ENCODE peak calls at places on chromosomes 7 and 10, in nine cellular contexts. One of them, this sample, is unnamed.

GRCh38 chr10:102312683-102313082 is 67.4 kb downstream of the GBF1 start:
- DNase-seq in endothelial cell: no peak
- DNase-seq in left cardiac atrium: no peak
- DNase-seq in CD8-positive, alpha-beta T cell: no peak
- DNase-seq in HT1080: peak; percentile 74
- DNase-seq in T-helper 1 cell: no peak
- DNase-seq in AG09319: no peak
- DNase-seq in SK-MEL-5: no peak
- DNase-seq in upper lobe of right lung: no peak
- DNase-seq in this sample: no peak

GRCh38 chr10:101031796-101032636 is 982 bp downstream of the SFXN3 start:
- DNase-seq in T-helper 1 cell: peak; percentile 80
- DNase-seq in AG09319: no peak
- DNase-seq in CD8-positive, alpha-beta T cell: peak; percentile 85
- DNase-seq in upper lobe of right lung: peak; percentile 92
- DNase-seq in endothelial cell: peak; percentile 59
- DNase-seq in SK-MEL-5: peak; percentile 48
- DNase-seq in left cardiac atrium: peak; percentile 88
- DNase-seq in HT1080: peak; percentile 63
- DNase-seq in this sample: peak; percentile 94

GRCh38 chr7:138387755-138388475 is 72.1 kb upstream of the TRIM24 start:
- DNase-seq in T-helper 1 cell: no peak
- DNase-seq in left cardiac atrium: no peak
- DNase-seq in CD8-positive, alpha-beta T cell: no peak
- DNase-seq in upper lobe of right lung: no peak
- DNase-seq in HT1080: peak; percentile 20
- DNase-seq in endothelial cell: no peak
- DNase-seq in AG09319: no peak
- DNase-seq in SK-MEL-5: no peak
- DNase-seq in this sample: no peak

GRCh38 chr10:57979466-57979865 is 288.2 kb downstream of the IPMK start:
- DNase-seq in CD8-positive, alpha-beta T cell: no peak
- DNase-seq in upper lobe of right lung: no peak
- DNase-seq in AG09319: no peak
- DNase-seq in T-helper 1 cell: no peak
- DNase-seq in left cardiac atrium: no peak
- DNase-seq in endothelial cell: no peak
- DNase-seq in HT1080: peak; percentile 81
- DNase-seq in SK-MEL-5: no peak
- DNase-seq in this sample: no peak

GRCh38 chr10:43130756-43131155 is 7.5 kb upstream of the CSGALNACT2 start:
- DNase-seq in endothelial cell: no peak
- DNase-seq in T-helper 1 cell: no peak
- DNase-seq in SK-MEL-5: no peak
- DNase-seq in AG09319: no peak
- DNase-seq in HT1080: no peak
- DNase-seq in left cardiac atrium: no peak
- DNase-seq in upper lobe of right lung: peak; percentile 67
- DNase-seq in CD8-positive, alpha-beta T cell: no peak
- DNase-seq in this sample: no peak

GRCh38 chr10:132630666-132631347 is 93.2 kb downstream of the INPP5A start:
- DNase-seq in CD8-positive, alpha-beta T cell: no peak
- DNase-seq in endothelial cell: no peak
- DNase-seq in AG09319: no peak
- DNase-seq in upper lobe of right lung: no peak
- DNase-seq in T-helper 1 cell: no peak
- DNase-seq in SK-MEL-5: no peak
- DNase-seq in HT1080: no peak
- DNase-seq in left cardiac atrium: peak; percentile 88
- DNase-seq in this sample: no peak

GRCh38 chr10:61548371-61548770 is 95.2 kb upstream of the TMEM26 start:
- DNase-seq in left cardiac atrium: no peak
- DNase-seq in HT1080: no peak
- DNase-seq in endothelial cell: no peak
- DNase-seq in SK-MEL-5: no peak
- DNase-seq in upper lobe of right lung: no peak
- DNase-seq in AG09319: no peak
- DNase-seq in CD8-positive, alpha-beta T cell: no peak
- DNase-seq in T-helper 1 cell: no peak
- DNase-seq in this sample: no peak

GRCh38 chr7:130995252-130996081 is 261.5 kb upstream of the KLF14 start:
- DNase-seq in left cardiac atrium: no peak
- DNase-seq in CD8-positive, alpha-beta T cell: no peak
- DNase-seq in T-helper 1 cell: no peak
- DNase-seq in endothelial cell: no peak
- DNase-seq in SK-MEL-5: no peak
- DNase-seq in HT1080: no peak
- DNase-seq in upper lobe of right lung: no peak
- DNase-seq in AG09319: no peak
- DNase-seq in this sample: no peak

GRCh38 chr7:124597509-124597908 is 168.1 kb downstream of the GPR37 start:
- DNase-seq in left cardiac atrium: no peak
- DNase-seq in HT1080: no peak
- DNase-seq in upper lobe of right lung: no peak
- DNase-seq in T-helper 1 cell: no peak
- DNase-seq in AG09319: no peak
- DNase-seq in CD8-positive, alpha-beta T cell: no peak
- DNase-seq in endothelial cell: no peak
- DNase-seq in SK-MEL-5: no peak
- DNase-seq in this sample: no peak

GRCh38 chr7:38374507-38374906 is 101.1 kb upstream of the TARP start:
- DNase-seq in T-helper 1 cell: peak; percentile 66
- DNase-seq in AG09319: no peak
- DNase-seq in SK-MEL-5: peak; percentile 76
- DNase-seq in HT1080: peak; percentile 20
- DNase-seq in CD8-positive, alpha-beta T cell: peak; percentile 78
- DNase-seq in upper lobe of right lung: no peak
- DNase-seq in endothelial cell: peak; percentile 64
- DNase-seq in left cardiac atrium: peak; percentile 38
- DNase-seq in this sample: no peak

GRCh38 chr7:36185732-36186131 is 32.7 kb downstream of the EEPD1 start:
- DNase-seq in SK-MEL-5: no peak
- DNase-seq in endothelial cell: no peak
- DNase-seq in T-helper 1 cell: no peak
- DNase-seq in upper lobe of right lung: no peak
- DNase-seq in left cardiac atrium: no peak
- DNase-seq in HT1080: no peak
- DNase-seq in CD8-positive, alpha-beta T cell: no peak
- DNase-seq in AG09319: no peak
- DNase-seq in this sample: no peak

GRCh38 chr7:36232971-36233550 is 80.0 kb downstream of the EEPD1 start:
- DNase-seq in left cardiac atrium: no peak
- DNase-seq in HT1080: no peak
- DNase-seq in upper lobe of right lung: no peak
- DNase-seq in CD8-positive, alpha-beta T cell: no peak
- DNase-seq in endothelial cell: no peak
- DNase-seq in SK-MEL-5: no peak
- DNase-seq in AG09319: no peak
- DNase-seq in T-helper 1 cell: no peak
- DNase-seq in this sample: no peak

GRCh38 chr7:151078233-151079040 is 2.2 kb downstream of the FASTK start:
- DNase-seq in AG09319: no peak
- DNase-seq in endothelial cell: no peak
- DNase-seq in CD8-positive, alpha-beta T cell: no peak
- DNase-seq in HT1080: no peak
- DNase-seq in SK-MEL-5: peak; percentile 90
- DNase-seq in left cardiac atrium: no peak
- DNase-seq in upper lobe of right lung: peak; percentile 60
- DNase-seq in T-helper 1 cell: no peak
- DNase-seq in this sample: no peak

GRCh38 chr7:77330169-77330882 is 85.8 kb downstream of the GSAP start:
- DNase-seq in AG09319: no peak
- DNase-seq in left cardiac atrium: no peak
- DNase-seq in CD8-positive, alpha-beta T cell: no peak
- DNase-seq in T-helper 1 cell: no peak
- DNase-seq in upper lobe of right lung: no peak
- DNase-seq in endothelial cell: no peak
- DNase-seq in SK-MEL-5: no peak
- DNase-seq in HT1080: peak; percentile 84
- DNase-seq in this sample: no peak

GRCh38 chr7:159139202-159139601 is 5.5 kb downstream of the VIPR2 start:
- DNase-seq in T-helper 1 cell: no peak
- DNase-seq in HT1080: no peak
- DNase-seq in endothelial cell: no peak
- DNase-seq in left cardiac atrium: no peak
- DNase-seq in CD8-positive, alpha-beta T cell: no peak
- DNase-seq in upper lobe of right lung: no peak
- DNase-seq in AG09319: no peak
- DNase-seq in SK-MEL-5: no peak
- DNase-seq in this sample: peak; percentile 76

GRCh38 chr10:132539894-132540293 is 2.3 kb downstream of the INPP5A start:
- DNase-seq in CD8-positive, alpha-beta T cell: no peak
- DNase-seq in upper lobe of right lung: no peak
- DNase-seq in endothelial cell: no peak
- DNase-seq in HT1080: peak; percentile 72
- DNase-seq in left cardiac atrium: no peak
- DNase-seq in AG09319: no peak
- DNase-seq in T-helper 1 cell: no peak
- DNase-seq in SK-MEL-5: no peak
- DNase-seq in this sample: no peak

GRCh38 chr10:43931308-43931930 is 282.7 kb upstream of the ZNF32 start:
- DNase-seq in left cardiac atrium: no peak
- DNase-seq in AG09319: peak; percentile 28
- DNase-seq in endothelial cell: no peak
- DNase-seq in CD8-positive, alpha-beta T cell: no peak
- DNase-seq in T-helper 1 cell: no peak
- DNase-seq in upper lobe of right lung: no peak
- DNase-seq in HT1080: peak; percentile 40
- DNase-seq in SK-MEL-5: no peak
- DNase-seq in this sample: no peak

GRCh38 chr10:81594991-81595390 is 280.0 kb upstream of the NRG3 start:
- DNase-seq in left cardiac atrium: no peak
- DNase-seq in HT1080: no peak
- DNase-seq in AG09319: no peak
- DNase-seq in T-helper 1 cell: no peak
- DNase-seq in SK-MEL-5: no peak
- DNase-seq in CD8-positive, alpha-beta T cell: no peak
- DNase-seq in upper lobe of right lung: no peak
- DNase-seq in endothelial cell: no peak
- DNase-seq in this sample: no peak

GRCh38 chr7:120990468-120991118 is 2.1 kb downstream of the CPED1 start:
- DNase-seq in AG09319: no peak
- DNase-seq in SK-MEL-5: no peak
- DNase-seq in T-helper 1 cell: no peak
- DNase-seq in endothelial cell: no peak
- DNase-seq in CD8-positive, alpha-beta T cell: no peak
- DNase-seq in HT1080: peak; percentile 18
- DNase-seq in upper lobe of right lung: no peak
- DNase-seq in left cardiac atrium: no peak
- DNase-seq in this sample: no peak

GRCh38 chr10:101939273-101939635 is 95.7 kb upstream of the KCNIP2 start:
- DNase-seq in AG09319: peak; percentile 90
- DNase-seq in upper lobe of right lung: no peak
- DNase-seq in SK-MEL-5: peak; percentile 41
- DNase-seq in left cardiac atrium: no peak
- DNase-seq in endothelial cell: no peak
- DNase-seq in HT1080: peak; percentile 34
- DNase-seq in T-helper 1 cell: no peak
- DNase-seq in CD8-positive, alpha-beta T cell: no peak
- DNase-seq in this sample: no peak

GRCh38 chr7:157464111-157464970 is 127.5 kb downstream of the DNAJB6 start:
- DNase-seq in HT1080: no peak
- DNase-seq in T-helper 1 cell: no peak
- DNase-seq in left cardiac atrium: no peak
- DNase-seq in CD8-positive, alpha-beta T cell: peak; percentile 1
- DNase-seq in endothelial cell: no peak
- DNase-seq in SK-MEL-5: no peak
- DNase-seq in upper lobe of right lung: peak; percentile 52
- DNase-seq in AG09319: no peak
- DNase-seq in this sample: peak; percentile 8

GRCh38 chr7:115721293-115721920 is 309.2 kb downstream of the TFEC start:
- DNase-seq in T-helper 1 cell: no peak
- DNase-seq in upper lobe of right lung: no peak
- DNase-seq in HT1080: no peak
- DNase-seq in SK-MEL-5: no peak
- DNase-seq in endothelial cell: no peak
- DNase-seq in AG09319: no peak
- DNase-seq in CD8-positive, alpha-beta T cell: no peak
- DNase-seq in left cardiac atrium: no peak
- DNase-seq in this sample: no peak

GRCh38 chr7:105654994-105655900 is 74.0 kb upstream of the EFCAB10 start:
- DNase-seq in AG09319: no peak
- DNase-seq in left cardiac atrium: peak; percentile 48
- DNase-seq in SK-MEL-5: no peak
- DNase-seq in upper lobe of right lung: peak; percentile 6
- DNase-seq in T-helper 1 cell: no peak
- DNase-seq in endothelial cell: peak; percentile 30
- DNase-seq in CD8-positive, alpha-beta T cell: no peak
- DNase-seq in HT1080: peak; percentile 21
- DNase-seq in this sample: no peak

GRCh38 chr7:158246272-158246959 is 341.2 kb downstream of the PTPRN2 start:
- DNase-seq in HT1080: no peak
- DNase-seq in endothelial cell: no peak
- DNase-seq in AG09319: no peak
- DNase-seq in SK-MEL-5: no peak
- DNase-seq in upper lobe of right lung: no peak
- DNase-seq in T-helper 1 cell: no peak
- DNase-seq in CD8-positive, alpha-beta T cell: no peak
- DNase-seq in left cardiac atrium: no peak
- DNase-seq in this sample: no peak

GRCh38 chr7:91067266-91067665 is 197.0 kb upstream of the FZD1 start:
- DNase-seq in T-helper 1 cell: no peak
- DNase-seq in SK-MEL-5: no peak
- DNase-seq in CD8-positive, alpha-beta T cell: no peak
- DNase-seq in HT1080: no peak
- DNase-seq in upper lobe of right lung: no peak
- DNase-seq in left cardiac atrium: no peak
- DNase-seq in endothelial cell: no peak
- DNase-seq in AG09319: no peak
- DNase-seq in this sample: no peak

GRCh38 chr10:77333610-77334340 is 303.8 kb downstream of the KCNMA1 start:
- DNase-seq in endothelial cell: no peak
- DNase-seq in upper lobe of right lung: no peak
- DNase-seq in T-helper 1 cell: no peak
- DNase-seq in CD8-positive, alpha-beta T cell: no peak
- DNase-seq in HT1080: peak; percentile 59
- DNase-seq in left cardiac atrium: no peak
- DNase-seq in SK-MEL-5: no peak
- DNase-seq in AG09319: no peak
- DNase-seq in this sample: no peak

This sample was measured in mesenteric fat pad.